ENCODE peak calls at places on chromosome 2, in eight cellular contexts. I is endothelial cell, U is nephron progenitor cell, F is HuH-7.5, O is germinal center, T is Daoy, J is GM19239, C is transverse colon. W is an unnamed sample.

GRCh38 chr2:75064691-75065396 is 106.4 kb downstream of the POLE4 start:
- DNase-seq in I (peak; percentile 70), U (peak; percentile 73), F (peak; percentile 20), O (peak; percentile 53), T (peak; percentile 58), J (peak; percentile 38), C (peak; percentile 55), W (peak; percentile 58)

GRCh38 chr2:3316456-3317276 is 61.0 kb downstream of the EIPR1 start:
- DNase-seq in I (no peak), U (no peak), F (no peak), O (no peak), T (no peak), J (no peak), C (no peak), W (no peak)

GRCh38 chr2:100606740-100607343 is 44.0 kb downstream of the PDCL3 start:
- DNase-seq in I (peak; percentile 52), U (peak; percentile 35), F (peak; percentile 66), O (peak; percentile 45), T (peak; percentile 25), J (peak; percentile 41), C (peak; percentile 20), W (peak; percentile 24)

GRCh38 chr2:236180831-236181453 is 12.8 kb upstream of the GBX2 start:
- DNase-seq in I (peak; percentile 76), U (peak; percentile 83), F (peak; percentile 86), O (peak; percentile 48), T (peak; percentile 72), J (no peak), C (peak; percentile 56), W (peak; percentile 69)

GRCh38 chr2:162318280-162319222 is at the start of gene IFIH1:
- DNase-seq in I (peak; percentile 68), U (peak; percentile 49), F (peak; percentile 87), O (peak; percentile 83), T (peak; percentile 92), J (peak; percentile 71), C (peak; percentile 91), W (peak; percentile 93)

GRCh38 chr2:119469661-119470297 is 38.1 kb downstream of the TMEM37 start:
- DNase-seq in I (no peak), U (no peak), F (no peak), O (no peak), T (no peak), J (no peak), C (no peak), W (peak; percentile 45)

GRCh38 chr2:135252805-135253458 is 200.8 kb downstream of the RAB3GAP1 start:
- DNase-seq in I (no peak), U (no peak), F (no peak), O (no peak), T (no peak), J (no peak), C (no peak), W (no peak)

GRCh38 chr2:190159453-190159852 is 96.9 kb upstream of the MSTN start:
- DNase-seq in I (no peak), U (no peak), F (no peak), O (no peak), T (no peak), J (no peak), C (no peak), W (no peak)

GRCh38 chr2:240126731-240127130 is 9.4 kb downstream of the COPS9 start:
- DNase-seq in I (no peak), U (no peak), F (no peak), O (no peak), T (no peak), J (no peak), C (no peak), W (no peak)

GRCh38 chr2:191183516-191183915 is 32.7 kb upstream of the STAT4 start:
- DNase-seq in I (no peak), U (no peak), F (no peak), O (no peak), T (no peak), J (no peak), C (no peak), W (no peak)

GRCh38 chr2:28835787-28836186 is 25.2 kb downstream of the SPDYA start:
- DNase-seq in I (no peak), U (no peak), F (no peak), O (no peak), T (no peak), J (no peak), C (no peak), W (no peak)

GRCh38 chr2:238709324-238709723 is 138.6 kb upstream of the TWIST2 start:
- DNase-seq in I (no peak), U (no peak), F (no peak), O (no peak), T (no peak), J (no peak), C (no peak), W (no peak)

GRCh38 chr2:28374331-28374730 is 18.3 kb upstream of the FOSL2 start:
- DNase-seq in I (no peak), U (no peak), F (no peak), O (no peak), T (no peak), J (no peak), C (no peak), W (no peak)

GRCh38 chr2:182506606-182507005 is 79.8 kb upstream of the PDE1A start:
- DNase-seq in I (peak; percentile 12), U (no peak), F (no peak), O (no peak), T (no peak), J (no peak), C (no peak), W (no peak)

GRCh38 chr2:150605664-150606063 is 118.2 kb upstream of the RND3 start:
- DNase-seq in I (no peak), U (no peak), F (no peak), O (no peak), T (no peak), J (no peak), C (no peak), W (no peak)

GRCh38 chr2:105396254-105397024 is 2.4 kb downstream of the FHL2 start:
- DNase-seq in I (no peak), U (no peak), F (no peak), O (no peak), T (peak; percentile 98), J (no peak), C (peak; percentile 78), W (peak; percentile 93)

GRCh38 chr2:111005307-111005706 is 115.4 kb upstream of the BCL2L11 start:
- DNase-seq in I (no peak), U (no peak), F (no peak), O (no peak), T (no peak), J (no peak), C (no peak), W (no peak)

GRCh38 chr2:230895536-230896345 is 29.3 kb downstream of the GPR55 start:
- DNase-seq in I (no peak), U (no peak), F (no peak), O (no peak), T (no peak), J (no peak), C (peak; percentile 78), W (no peak)

GRCh38 chr2:220560192-220560591 is 932.8 kb downstream of the SLC4A3 start:
- DNase-seq in I (no peak), U (no peak), F (no peak), O (no peak), T (no peak), J (no peak), C (no peak), W (no peak)

GRCh38 chr2:184597571-184597980 is 753 bp upstream of the ZNF804A start:
- DNase-seq in I (peak; percentile 21), U (peak; percentile 21), F (peak; percentile 9), O (peak; percentile 17), T (peak; percentile 31), J (no peak), C (peak; percentile 20), W (peak; percentile 59)

GRCh38 chr2:134897932-134898331 is 20.7 kb upstream of the CCNT2 start:
- DNase-seq in I (no peak), U (no peak), F (no peak), O (peak; percentile 10), T (no peak), J (no peak), C (no peak), W (no peak)

GRCh38 chr2:29606105-29606871 is 315.1 kb downstream of the ALK start:
- DNase-seq in I (no peak), U (no peak), F (no peak), O (no peak), T (peak; percentile 75), J (no peak), C (no peak), W (peak; percentile 3)

GRCh38 chr2:120373424-120373823 is 27.5 kb downstream of the INHBB start:
- DNase-seq in I (no peak), U (no peak), F (no peak), O (no peak), T (no peak), J (no peak), C (no peak), W (no peak)

GRCh38 chr2:86396304-86396785 is 44.8 kb upstream of the KDM3A start:
- DNase-seq in I (peak; percentile 15), U (no peak), F (peak; percentile 17), O (peak; percentile 44), T (peak; percentile 45), J (no peak), C (peak; percentile 24), W (peak; percentile 22)

GRCh38 chr2:112602917-112603316 is 18.5 kb downstream of the CHCHD5 start:
- DNase-seq in I (no peak), U (no peak), F (no peak), O (no peak), T (no peak), J (no peak), C (no peak), W (no peak)

GRCh38 chr2:85888020-85888744 is 608 bp downstream of the ST3GAL5 start:
- DNase-seq in I (peak; percentile 13), U (no peak), F (peak; percentile 27), O (peak; percentile 24), T (peak; percentile 27), J (no peak), C (peak; percentile 29), W (no peak)

GRCh38 chr2:172551266-172551665 is 4.6 kb upstream of the PDK1 start:
- DNase-seq in I (no peak), U (no peak), F (no peak), O (no peak), T (no peak), J (no peak), C (no peak), W (peak; percentile 10)

GRCh38 chr2:134261398-134262131 is 7.7 kb downstream of the MGAT5 start:
- DNase-seq in I (no peak), U (no peak), F (no peak), O (peak; percentile 63), T (no peak), J (no peak), C (no peak), W (peak; percentile 14)

GRCh38 chr2:167294031-167294774 is 405.9 kb downstream of the XIRP2 start:
- DNase-seq in I (peak; percentile 46), U (peak; percentile 49), F (peak; percentile 35), O (peak; percentile 4), T (peak; percentile 37), J (no peak), C (peak; percentile 38), W (peak; percentile 8)

GRCh38 chr2:95323347-95324155 is 26.4 kb downstream of the KCNIP3 start:
- DNase-seq in I (peak; percentile 45), U (peak; percentile 53), F (peak; percentile 53), O (no peak), T (peak; percentile 79), J (no peak), C (peak; percentile 44), W (peak; percentile 35)

W was measured in H4.